ENCODE peak calls at places on chromosomes 6 and 20, in seven cellular contexts. K is HCT116, E is upper lobe of left lung, X is K562, M is Panc1, F is HepG2, V is GM12878. I is an unnamed sample.

GRCh38 chr6:145036236-145036635 is 699.1 kb downstream of the EPM2A start:
- ATAC-seq in K (no peak), E (no peak), X (no peak), M (no peak), F (no peak), V (no peak), I (no peak)

GRCh38 chr6:53588816-53589509 is 44.1 kb upstream of the GCLC start:
- ATAC-seq in K (no peak), E (no peak), X (no peak), M (no peak), F (no peak), V (no peak), I (no peak)

GRCh38 chr6:141667580-141668309 is 465.0 kb upstream of the GJE1 start:
- ATAC-seq in K (no peak), E (peak; percentile 28), X (no peak), M (no peak), F (no peak), V (no peak), I (no peak)

GRCh38 chr6:71419217-71419953 is 130.8 kb downstream of the OGFRL1 start:
- ATAC-seq in K (no peak), E (no peak), X (no peak), M (peak; percentile 7), F (no peak), V (no peak), I (no peak)

GRCh38 chr20:5657190-5657872 is 92.9 kb upstream of the SHLD1 start:
- ATAC-seq in K (no peak), E (peak; percentile 74), X (peak; percentile 30), M (peak; percentile 52), F (peak; percentile 75), V (no peak), I (peak; percentile 70)

GRCh38 chr6:143694560-143694959 is 16.8 kb downstream of the PHACTR2 start:
- ATAC-seq in K (no peak), E (no peak), X (no peak), M (no peak), F (no peak), V (no peak), I (no peak)

GRCh38 chr20:31654534-31654933 is 16.8 kb downstream of the COX4I2 start:
- ATAC-seq in K (no peak), E (no peak), X (peak; percentile 38), M (peak; percentile 37), F (peak; percentile 22), V (no peak), I (no peak)

GRCh38 chr20:62580733-62581132 is 61.6 kb upstream of the SLCO4A1 start:
- ATAC-seq in K (no peak), E (no peak), X (no peak), M (peak; percentile 59), F (peak; percentile 5), V (no peak), I (no peak)

GRCh38 chr6:31058128-31058894 is 48.0 kb downstream of the MUC22 start:
- ATAC-seq in K (peak; percentile 90), E (peak; percentile 47), X (peak; percentile 94), M (peak; percentile 94), F (peak; percentile 83), V (peak; percentile 68), I (no peak)

GRCh38 chr6:128892079-128892478 is 9.1 kb downstream of the LAMA2 start:
- ATAC-seq in K (no peak), E (no peak), X (no peak), M (no peak), F (no peak), V (no peak), I (no peak)

GRCh38 chr6:79543886-79544285 is 6.7 kb upstream of the LCA5 start:
- ATAC-seq in K (no peak), E (no peak), X (peak; percentile 4), M (no peak), F (no peak), V (peak; percentile 44), I (no peak)

GRCh38 chr6:35596448-35597442 is 84.0 kb upstream of the TULP1 start:
- ATAC-seq in K (peak; percentile 72), E (no peak), X (no peak), M (no peak), F (no peak), V (no peak), I (no peak)

GRCh38 chr6:66210964-66211363 is 503.9 kb upstream of the EYS start:
- ATAC-seq in K (no peak), E (no peak), X (no peak), M (no peak), F (no peak), V (no peak), I (no peak)
- H3K9me3 ChIP-seq in K (peaks cover 12% of the 10 kb centered on the region), E (no peaks in the 10 kb centered on the region), X (no peaks in the 10 kb centered on the region), M (peaks cover 3% of the 10 kb centered on the region), F (peaks cover 80% of the 10 kb centered on the region), V (no peaks in the 10 kb centered on the region), I (no peaks in the 10 kb centered on the region)

DNA sequence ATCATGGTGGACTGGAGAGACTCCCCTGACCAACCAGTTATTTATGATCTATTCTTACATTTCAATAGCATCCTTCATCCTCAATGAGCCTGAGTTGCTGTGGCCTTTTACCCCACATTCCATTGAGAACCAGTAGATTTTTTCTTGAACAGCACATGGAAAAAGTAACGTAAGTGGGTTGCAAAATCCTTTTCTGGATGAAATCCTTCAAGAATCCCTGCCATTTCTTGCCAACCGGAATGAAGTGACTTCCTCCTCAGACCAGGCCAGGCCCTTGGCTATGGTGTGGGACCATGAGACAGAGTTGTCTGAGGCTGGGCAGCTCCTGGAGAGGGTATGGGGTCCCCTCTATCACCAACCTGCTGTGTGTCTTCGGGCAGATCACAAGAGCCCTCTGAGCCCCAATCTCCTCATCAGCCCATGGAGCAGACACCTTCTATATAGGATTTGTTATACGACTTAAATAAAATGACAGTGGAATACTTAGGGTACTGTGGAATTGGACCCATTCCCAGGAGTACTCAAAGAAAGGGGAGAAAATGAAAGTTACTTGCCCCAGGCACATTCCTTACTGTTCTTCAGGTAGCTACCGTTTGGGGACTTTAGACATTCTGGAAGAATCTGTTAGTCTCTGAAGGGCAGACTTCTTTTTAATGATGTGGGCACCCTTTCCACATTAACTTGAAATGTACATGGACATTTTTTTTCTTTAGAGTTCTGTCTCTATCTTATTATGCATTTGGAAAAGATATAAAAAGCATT is 10.9 kb downstream of the EYA2 start:
- ATAC-seq in K (no peak), E (peak; percentile 41), X (no peak), M (no peak), F (no peak), V (no peak), I (peak; percentile 70)
- TF ChIP-seq POLR2AphosphoS5 in K (no peak), E (no peak), X (no peak), M (no peak), F (no peak), V (no peak), I (peak; percentile 27)

DNA sequence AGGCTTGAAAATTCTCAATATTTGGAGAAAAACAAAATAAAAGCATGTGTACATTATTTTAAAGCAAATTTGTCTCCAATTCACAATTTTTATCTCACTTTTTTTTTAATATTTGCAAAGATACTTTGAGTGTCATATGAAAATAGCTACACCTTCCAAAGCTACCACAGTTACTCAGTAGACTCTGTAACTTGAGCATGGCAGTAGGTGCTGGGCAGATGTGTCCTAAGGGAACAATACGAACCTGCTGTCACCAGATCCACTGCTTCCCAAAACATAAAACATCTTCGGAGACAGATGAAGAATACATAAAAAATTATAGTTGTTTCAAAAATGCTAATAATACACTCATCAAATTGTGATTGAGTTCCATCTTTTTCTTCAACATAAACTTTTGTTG is 10.6 kb downstream of the WDR27 start:
- ATAC-seq in K (no peak), E (no peak), X (no peak), M (no peak), F (no peak), V (no peak), I (no peak)
- H3K9me3 ChIP-seq in K (no peaks in the 10 kb centered on the region), E (no peaks in the 10 kb centered on the region), X (peaks cover 7% of the 10 kb centered on the region), M (peaks cover 5% of the 10 kb centered on the region), F (peaks cover 6% of the 10 kb centered on the region), V (no peaks in the 10 kb centered on the region), I (no peaks in the 10 kb centered on the region)

DNA sequence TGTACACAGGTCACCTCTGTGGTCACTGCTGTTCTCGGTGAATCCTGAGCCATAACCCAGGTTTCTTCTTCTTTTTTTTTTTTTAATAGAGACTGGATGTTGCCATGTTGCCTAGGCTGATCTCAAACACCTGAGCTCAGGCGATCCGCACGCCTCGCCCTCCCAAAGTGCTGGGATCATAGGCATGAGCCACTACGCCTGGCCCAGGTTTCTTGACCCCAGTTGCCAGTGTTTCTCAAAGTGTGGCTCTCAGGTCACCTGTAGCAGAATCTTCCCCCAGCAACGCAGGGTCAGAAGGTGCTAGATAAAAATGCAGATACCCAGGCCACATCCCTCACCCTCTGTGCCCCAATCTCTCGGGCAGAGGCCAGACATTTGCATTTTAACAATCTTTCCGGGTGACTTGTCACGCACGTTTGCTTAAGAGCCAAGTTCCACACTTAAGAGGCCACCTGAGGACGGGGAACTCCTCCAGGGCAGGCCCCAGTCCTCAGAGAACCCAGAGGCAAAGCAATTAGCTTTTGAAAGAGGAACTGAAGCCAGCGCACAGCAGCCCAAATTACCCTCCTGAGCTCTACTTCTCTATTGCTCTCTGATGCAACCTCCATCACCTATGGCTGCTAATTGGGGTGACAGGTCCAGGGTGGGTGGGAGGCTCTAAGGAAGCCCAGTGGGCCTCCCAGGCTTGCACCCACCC is 81.8 kb downstream of the NFATC2 start:
- ATAC-seq in K (no peak), E (no peak), X (no peak), M (no peak), F (no peak), V (peak; percentile 99), I (no peak)
- TF ChIP-seq POLR2AphosphoS5 in K (no peak), E (no peak), X (no peak), M (no peak), F (no peak), V (no peak), I (no peak)

DNA sequence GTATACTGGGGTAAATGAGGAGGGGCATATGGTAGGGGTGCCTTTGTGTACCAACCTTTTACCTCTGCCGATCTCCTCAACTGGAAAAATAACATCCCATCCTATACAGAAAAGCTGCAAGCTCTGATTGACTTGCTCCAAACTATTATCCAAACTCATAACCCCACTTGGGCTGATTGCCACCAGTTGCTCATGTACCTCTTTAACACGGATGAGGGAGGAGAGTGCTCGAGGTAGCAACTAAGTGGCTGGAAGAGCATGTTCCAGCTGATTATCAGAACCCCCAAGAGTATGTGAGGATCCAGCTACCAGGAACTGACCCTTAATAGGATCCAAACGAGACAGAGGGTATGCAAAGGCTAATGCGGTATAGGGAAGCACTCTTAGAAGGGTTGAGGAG is 299.6 kb downstream of the RNGTT start:
- ATAC-seq in K (no peak), E (no peak), X (no peak), M (no peak), F (no peak), V (no peak), I (no peak)
- H3K9me3 ChIP-seq in K (no peaks in the 10 kb centered on the region), E (no peaks in the 10 kb centered on the region), X (no peaks in the 10 kb centered on the region), M (peaks cover 3% of the 10 kb centered on the region), F (peaks cover 16% of the 10 kb centered on the region), V (peaks cover 64% of the 10 kb centered on the region), I (no peaks in the 10 kb centered on the region)

GRCh38 chr6:3746696-3747095 is 4.8 kb downstream of the PXDC1 start:
- ATAC-seq in K (no peak), E (no peak), X (no peak), M (no peak), F (no peak), V (no peak), I (no peak)
- TF ChIP-seq POLR2AphosphoS5 in K (no peak), E (no peak), X (no peak), M (no peak), F (no peak), V (no peak), I (no peak)